ENCODE peak calls at places on chromosomes 13 and 19, in five cellular contexts. One of them, this sample, is unnamed.

GRCh38 chr19:43809762-43810696 is 7.8 kb upstream of the LYPD5 start:
- DNase-seq in fibroblast of lung: peak; percentile 80
- DNase-seq in HepG2: peak; percentile 29
- DNase-seq in PC-9: peak; percentile 66
- DNase-seq in H1: no peak
- DNase-seq in this sample: peak; percentile 75

GRCh38 chr19:46420056-46420455 is 6.7 kb upstream of the CCDC8 start:
- DNase-seq in fibroblast of lung: no peak
- DNase-seq in H1: no peak
- DNase-seq in PC-9: no peak
- DNase-seq in HepG2: no peak
- DNase-seq in this sample: no peak

GRCh38 chr19:37988758-37989635 is 82.0 kb downstream of the SIPA1L3 start:
- DNase-seq in H1: no peak
- DNase-seq in HepG2: no peak
- DNase-seq in PC-9: no peak
- DNase-seq in fibroblast of lung: no peak
- DNase-seq in this sample: no peak

GRCh38 chr13:75645141-75645540 is 9.0 kb downstream of the LMO7 start:
- DNase-seq in PC-9: no peak
- DNase-seq in HepG2: no peak
- DNase-seq in H1: no peak
- DNase-seq in fibroblast of lung: no peak
- DNase-seq in this sample: no peak

GRCh38 chr13:33828431-33829129 is 10.6 kb downstream of the RFC3 start:
- DNase-seq in H1: no peak
- DNase-seq in PC-9: no peak
- DNase-seq in HepG2: no peak
- DNase-seq in fibroblast of lung: no peak
- DNase-seq in this sample: no peak

GRCh38 chr19:51640371-51640770 is 6.3 kb downstream of the SIGLEC14 start:
- DNase-seq in fibroblast of lung: no peak
- DNase-seq in H1: no peak
- DNase-seq in HepG2: no peak
- DNase-seq in PC-9: no peak
- DNase-seq in this sample: no peak

GRCh38 chr13:40060318-40061007 is 405.0 kb downstream of the COG6 start:
- DNase-seq in PC-9: no peak
- DNase-seq in H1: no peak
- DNase-seq in fibroblast of lung: peak; percentile 71
- DNase-seq in HepG2: no peak
- DNase-seq in this sample: peak; percentile 60

GRCh38 chr19:42191855-42192254 is 25.6 kb downstream of the DEDD2 start:
- DNase-seq in H1: no peak
- DNase-seq in fibroblast of lung: peak; percentile 84
- DNase-seq in PC-9: peak; percentile 98
- DNase-seq in HepG2: peak; percentile 36
- DNase-seq in this sample: peak; percentile 96

GRCh38 chr13:26459276-26460131 is 98.0 kb upstream of the WASF3 start:
- DNase-seq in fibroblast of lung: no peak
- DNase-seq in HepG2: no peak
- DNase-seq in H1: no peak
- DNase-seq in PC-9: peak; percentile 52
- DNase-seq in this sample: peak; percentile 61

GRCh38 chr13:21106089-21106488 is 44.7 kb upstream of the LATS2 start:
- DNase-seq in H1: no peak
- DNase-seq in fibroblast of lung: peak; percentile 65
- DNase-seq in HepG2: no peak
- DNase-seq in PC-9: no peak
- DNase-seq in this sample: peak; percentile 40
- TF ChIP-seq CTCF in H1: no peak
- TF ChIP-seq CTCF in fibroblast of lung: no peak
- TF ChIP-seq CTCF in HepG2: no peak
- TF ChIP-seq CTCF in PC-9: no peak
- TF ChIP-seq CTCF in this sample: no peak

GRCh38 chr19:30374791-30375650 is 2.8 kb downstream of the ZNF536 start:
- DNase-seq in H1: no peak
- DNase-seq in fibroblast of lung: no peak
- DNase-seq in HepG2: no peak
- DNase-seq in PC-9: no peak
- DNase-seq in this sample: no peak
- TF ChIP-seq EZH2 in H1: peak; percentile 41
- TF ChIP-seq EZH2 in fibroblast of lung: no peak
- TF ChIP-seq EZH2 in HepG2: no peak
- TF ChIP-seq EZH2 in PC-9: no peak
- TF ChIP-seq EZH2 in this sample: no peak

GRCh38 chr19:4580021-4580901 is 20.8 kb upstream of the SEMA6B start:
- DNase-seq in HepG2: no peak
- DNase-seq in H1: no peak
- DNase-seq in fibroblast of lung: no peak
- DNase-seq in PC-9: no peak
- DNase-seq in this sample: no peak
- TF ChIP-seq CTCF in HepG2: peak; percentile 78
- TF ChIP-seq CTCF in H1: peak; percentile 62
- TF ChIP-seq CTCF in fibroblast of lung: no peak
- TF ChIP-seq CTCF in PC-9: no peak
- TF ChIP-seq CTCF in this sample: peak; percentile 43

DNA sequence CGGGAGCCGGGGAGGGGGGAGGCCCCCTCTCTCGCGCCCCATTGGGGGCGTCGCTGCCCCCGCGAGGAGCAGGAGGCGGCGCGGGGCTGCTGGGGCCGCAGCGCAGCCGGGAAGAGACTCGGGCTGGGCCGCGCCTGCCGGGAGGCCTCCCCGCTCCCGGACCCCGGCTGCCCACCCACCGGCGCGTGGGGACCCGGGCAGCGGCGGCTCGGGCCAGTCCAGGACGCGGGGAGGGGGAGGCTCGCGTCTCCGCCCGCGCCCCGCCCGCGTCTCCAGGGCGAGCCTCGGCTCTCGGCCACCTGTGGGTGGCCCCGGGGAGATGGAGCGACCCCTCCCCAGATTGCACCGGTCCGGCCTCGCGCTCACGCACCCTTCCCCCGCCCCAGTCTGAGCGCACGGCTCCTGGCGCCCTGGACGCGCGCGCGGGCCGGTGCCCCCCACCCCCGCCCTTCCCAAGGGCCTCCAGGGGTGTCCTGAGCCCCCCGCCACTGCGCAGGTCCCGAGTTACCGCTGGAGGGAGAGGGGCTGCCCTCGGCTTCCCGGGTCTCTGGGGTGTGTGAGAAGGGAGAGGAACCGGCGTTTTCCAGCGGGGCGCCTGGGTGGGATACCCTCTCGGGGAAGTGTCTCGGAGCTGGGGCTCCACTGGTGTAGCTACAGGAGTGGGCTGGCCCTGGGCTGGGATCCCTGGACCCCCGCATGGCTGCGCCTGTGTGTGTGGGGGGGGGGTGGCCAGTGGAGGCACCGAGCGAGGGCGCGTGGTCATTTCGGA is 645 bp downstream of the PALM start:
- DNase-seq in PC-9: no peak
- DNase-seq in H1: no peak
- DNase-seq in fibroblast of lung: no peak
- DNase-seq in HepG2: no peak
- DNase-seq in this sample: no peak
- TF ChIP-seq EZH2 in PC-9: no peak
- TF ChIP-seq EZH2 in H1: no peak
- TF ChIP-seq EZH2 in fibroblast of lung: peak; percentile 74
- TF ChIP-seq EZH2 in HepG2: no peak
- TF ChIP-seq EZH2 in this sample: no peak

GRCh38 chr13:91154553-91154952 is 192.9 kb upstream of the MIR17HG start:
- DNase-seq in H1: no peak
- DNase-seq in fibroblast of lung: no peak
- DNase-seq in HepG2: no peak
- DNase-seq in PC-9: no peak
- DNase-seq in this sample: no peak

GRCh38 chr13:91154954-91155353 is 192.5 kb upstream of the MIR17HG start:
- DNase-seq in PC-9: no peak
- DNase-seq in fibroblast of lung: no peak
- DNase-seq in HepG2: no peak
- DNase-seq in H1: no peak
- DNase-seq in this sample: no peak

GRCh38 chr13:91155512-91156114 is 191.9 kb upstream of the MIR17HG start:
- DNase-seq in fibroblast of lung: no peak
- DNase-seq in HepG2: no peak
- DNase-seq in H1: no peak
- DNase-seq in PC-9: peak; percentile 71
- DNase-seq in this sample: peak; percentile 38

GRCh38 chr13:91157273-91158014 is 190.0 kb upstream of the MIR17HG start:
- DNase-seq in H1: no peak
- DNase-seq in fibroblast of lung: no peak
- DNase-seq in HepG2: no peak
- DNase-seq in PC-9: no peak
- DNase-seq in this sample: no peak

GRCh38 chr13:91158015-91158390 is 189.5 kb upstream of the MIR17HG start:
- DNase-seq in H1: no peak
- DNase-seq in fibroblast of lung: no peak
- DNase-seq in PC-9: no peak
- DNase-seq in HepG2: no peak
- DNase-seq in this sample: peak; percentile 15
- TF ChIP-seq CTCF in H1: peak; percentile 7
- TF ChIP-seq CTCF in fibroblast of lung: no peak
- TF ChIP-seq CTCF in PC-9: no peak
- TF ChIP-seq CTCF in HepG2: no peak
- TF ChIP-seq CTCF in this sample: peak; percentile 39